ENCODE peak calls at places on chromosomes 1 and 21, in six cellular contexts. L is adrenal gland, F is OCI-LY7, G is A549, E is cardiac fibroblast, C is cardiac muscle cell. A is an unnamed sample.

GRCh38 chr1:156706647-156707008 is 1.2 kb upstream of the CRABP2 start:
- DNase-seq in C (peak; percentile 59), F (no peak), E (no peak), G (no peak), L (peak; percentile 74), A (no peak)

GRCh38 chr1:176032040-176032645 is 174.9 kb downstream of the COP1 start:
- DNase-seq in E (no peak), G (no peak), C (no peak), F (no peak), L (no peak), A (no peak)

GRCh38 chr1:18940303-18941020 is 16.0 kb downstream of the IFFO2 start:
- DNase-seq in G (no peak), F (no peak), L (no peak), E (no peak), C (no peak), A (no peak)

GRCh38 chr1:53949023-53949611 is 3.0 kb downstream of the LRRC42 start:
- DNase-seq in C (peak; percentile 70), E (peak; percentile 59), L (peak; percentile 33), G (peak; percentile 47), F (peak; percentile 66), A (no peak)

GRCh38 chr1:172774561-172774960 is 115.7 kb downstream of the FASLG start:
- DNase-seq in L (no peak), C (no peak), F (no peak), G (no peak), E (peak; percentile 60), A (no peak)

GRCh38 chr1:26278835-26279597 is 870 bp upstream of the SH3BGRL3 start:
- DNase-seq in C (no peak), F (peak; percentile 33), G (no peak), L (no peak), E (peak; percentile 77), A (no peak)

GRCh38 chr1:27612718-27613117 is 8.8 kb upstream of the AHDC1 start:
- DNase-seq in E (no peak), C (no peak), G (no peak), F (no peak), L (no peak), A (no peak)

GRCh38 chr1:236009193-236009592 is 55.7 kb downstream of the NID1 start:
- DNase-seq in F (no peak), G (no peak), E (peak; percentile 52), L (no peak), C (no peak), A (no peak)

GRCh38 chr1:4172659-4173599 is 272.9 kb upstream of the C1orf174 start:
- DNase-seq in E (no peak), L (no peak), C (no peak), G (peak; percentile 32), F (peak; percentile 84), A (peak; percentile 8)

GRCh38 chr1:223765036-223765718 is 52.8 kb downstream of the CAPN2 start:
- DNase-seq in F (no peak), E (peak; percentile 27), L (no peak), G (no peak), C (no peak), A (no peak)

GRCh38 chr1:48222501-48223242 is at the start of gene SLC5A9:
- DNase-seq in F (no peak), C (no peak), L (no peak), E (no peak), G (peak; percentile 11), A (no peak)

GRCh38 chr1:88302843-88303486 is 381.1 kb upstream of the PKN2 start:
- DNase-seq in F (peak; percentile 2), L (peak; percentile 23), C (peak; percentile 64), G (peak; percentile 17), E (peak; percentile 43), A (no peak)

GRCh38 chr1:6380037-6380436 is 13.5 kb downstream of the ACOT7 start:
- DNase-seq in G (no peak), L (no peak), C (no peak), E (no peak), F (no peak), A (no peak)

GRCh38 chr1:22142315-22143064 is 407 bp downstream of the WNT4 start:
- DNase-seq in C (peak; percentile 53), L (no peak), G (no peak), E (peak; percentile 21), F (no peak), A (no peak)

GRCh38 chr1:22141948-22142314 is 966 bp downstream of the WNT4 start:
- DNase-seq in F (no peak), L (no peak), E (no peak), C (peak; percentile 12), G (no peak), A (no peak)

GRCh38 chr1:22143586-22144033 is 713 bp upstream of the WNT4 start:
- DNase-seq in E (no peak), F (no peak), L (no peak), C (no peak), G (no peak), A (no peak)

GRCh38 chr1:22141493-22141892 is 1.4 kb downstream of the WNT4 start:
- DNase-seq in G (no peak), E (no peak), C (no peak), F (no peak), L (no peak), A (no peak)

DNA sequence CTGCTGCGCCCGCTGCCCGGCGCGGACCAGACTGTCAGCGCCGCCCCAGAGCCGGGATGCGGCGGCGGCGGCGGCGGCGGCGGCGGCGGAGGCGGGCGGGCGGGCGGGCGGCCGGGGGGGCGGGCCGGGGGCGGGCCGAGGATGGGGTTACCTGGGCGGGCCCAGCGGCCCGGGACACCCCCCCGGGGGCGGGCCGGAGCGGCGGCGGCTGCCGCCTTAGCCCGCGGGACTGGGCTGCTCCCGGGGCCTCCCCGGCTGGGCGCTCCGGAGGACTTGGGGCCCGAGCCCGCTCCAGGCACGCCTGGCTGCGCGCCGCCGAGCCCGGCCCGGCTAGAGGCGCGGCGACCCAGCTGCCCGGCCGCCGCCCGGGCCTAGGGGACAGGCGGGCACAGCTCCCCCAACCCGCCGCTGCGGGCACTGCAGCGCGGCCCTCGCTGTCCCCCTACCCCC is at the start of gene WNT4:
- DNase-seq in E (no peak), G (no peak), L (no peak), F (peak; percentile 6), C (peak; percentile 77), A (no peak)
- H3K4me3 ChIP-seq in E (no peak within 1 kb of the TSS), G (peak within 1 kb of the TSS; percentile 61), L (no peak within 1 kb of the TSS), F (no peak within 1 kb of the TSS), C (peak within 1 kb of the TSS; percentile 50), A (peak within 1 kb of the TSS; percentile 22)

GRCh38 chr1:40690919-40691537 is 476 bp upstream of the NFYC start:
- DNase-seq in F (no peak), G (no peak), E (no peak), L (no peak), C (no peak), A (no peak)
- TF ChIP-seq CTCF in F (no peak), G (no peak), E (no peak), L (no peak), C (no peak), A (no peak)

GRCh38 chr1:237042892-237043576 is 1.1 kb downstream of the RYR2 start:
- DNase-seq in C (peak; percentile 68), G (no peak), E (no peak), F (no peak), L (no peak), A (no peak)
- H3K4me3 ChIP-seq in C (peak overlapping the region; percentile 94), G (peak overlapping the region; percentile 46), E (peak overlapping the region; percentile 37), F (no peak overlapping the region), L (no peak overlapping the region), A (no peak overlapping the region)

GRCh38 chr21:15517394-15517793 is 212.4 kb upstream of the USP25 start:
- DNase-seq in E (no peak), C (no peak), G (no peak), F (no peak), L (no peak), A (no peak)

GRCh38 chr21:15521644-15522001 is 208.2 kb upstream of the USP25 start:
- DNase-seq in G (no peak), F (peak; percentile 12), C (no peak), E (no peak), L (no peak), A (no peak)

GRCh38 chr21:15524855-15525254 is 204.9 kb upstream of the USP25 start:
- DNase-seq in L (no peak), F (no peak), G (no peak), E (no peak), C (no peak), A (no peak)

GRCh38 chr21:15522148-15522547 is 207.6 kb upstream of the USP25 start:
- DNase-seq in E (no peak), G (no peak), L (no peak), C (no peak), F (no peak), A (no peak)

GRCh38 chr21:15520811-15521643 is 208.8 kb upstream of the USP25 start:
- DNase-seq in G (no peak), C (no peak), F (peak; percentile 39), E (peak; percentile 5), L (no peak), A (no peak)
- TF ChIP-seq CTCF in G (no peak), C (peak; percentile 30), F (peak; percentile 65), E (peak; percentile 35), L (no peak), A (peak; percentile 19)

A was measured in GM12864.